ENCODE peak calls at places on chromosomes 3 and 15, in nine cellular contexts. One of them, this sample, is unnamed.
A peak's percentile ranks its signal among the peaks of the same experiment; 100 is the strongest.

GRCh38 chr15:42716125-42716524 is 20.8 kb downstream of the CDAN1 start:
- DNase-seq in fibroblast of lung: no peak
- DNase-seq in foreskin fibroblast: no peak
- DNase-seq in cardiac muscle cell: no peak
- DNase-seq in WTC11: no peak
- DNase-seq in left ventricle myocardium inferior: no peak
- DNase-seq in GM13977: no peak
- DNase-seq in coronary artery: peak; percentile 55
- DNase-seq in suprapubic skin: no peak
- DNase-seq in this sample: no peak

GRCh38 chr15:79352206-79352605 is 41.3 kb downstream of the TMED3 start:
- DNase-seq in fibroblast of lung: no peak
- DNase-seq in foreskin fibroblast: no peak
- DNase-seq in cardiac muscle cell: no peak
- DNase-seq in WTC11: no peak
- DNase-seq in left ventricle myocardium inferior: no peak
- DNase-seq in GM13977: no peak
- DNase-seq in coronary artery: no peak
- DNase-seq in suprapubic skin: no peak
- DNase-seq in this sample: no peak

GRCh38 chr3:39166932-39167532 is 13.6 kb upstream of the CSRNP1 start:
- DNase-seq in fibroblast of lung: peak; percentile 97
- DNase-seq in foreskin fibroblast: peak; percentile 94
- DNase-seq in cardiac muscle cell: peak; percentile 97
- DNase-seq in WTC11: no peak
- DNase-seq in left ventricle myocardium inferior: no peak
- DNase-seq in GM13977: no peak
- DNase-seq in coronary artery: no peak
- DNase-seq in suprapubic skin: peak; percentile 80
- DNase-seq in this sample: peak; percentile 93

GRCh38 chr15:40471778-40472130 is 970 bp downstream of the CHST14 start:
- DNase-seq in fibroblast of lung: peak; percentile 19
- DNase-seq in foreskin fibroblast: no peak
- DNase-seq in cardiac muscle cell: peak; percentile 18
- DNase-seq in WTC11: peak; percentile 57
- DNase-seq in left ventricle myocardium inferior: no peak
- DNase-seq in GM13977: no peak
- DNase-seq in coronary artery: no peak
- DNase-seq in suprapubic skin: no peak
- DNase-seq in this sample: peak; percentile 16

GRCh38 chr3:46386206-46386605 is 15.5 kb downstream of the CCR5 start:
- DNase-seq in fibroblast of lung: no peak
- DNase-seq in foreskin fibroblast: peak; percentile 18
- DNase-seq in cardiac muscle cell: no peak
- DNase-seq in WTC11: no peak
- DNase-seq in left ventricle myocardium inferior: no peak
- DNase-seq in GM13977: no peak
- DNase-seq in coronary artery: no peak
- DNase-seq in suprapubic skin: no peak
- DNase-seq in this sample: peak; percentile 65

GRCh38 chr3:197495499-197495898 is 60.3 kb downstream of the BDH1 start:
- DNase-seq in fibroblast of lung: no peak
- DNase-seq in foreskin fibroblast: no peak
- DNase-seq in cardiac muscle cell: no peak
- DNase-seq in WTC11: no peak
- DNase-seq in left ventricle myocardium inferior: no peak
- DNase-seq in GM13977: peak; percentile 74
- DNase-seq in coronary artery: no peak
- DNase-seq in suprapubic skin: no peak
- DNase-seq in this sample: no peak

GRCh38 chr3:134366221-134366927 is 7.9 kb downstream of the AMOTL2 start:
- DNase-seq in fibroblast of lung: no peak
- DNase-seq in foreskin fibroblast: no peak
- DNase-seq in cardiac muscle cell: no peak
- DNase-seq in WTC11: no peak
- DNase-seq in left ventricle myocardium inferior: no peak
- DNase-seq in GM13977: no peak
- DNase-seq in coronary artery: peak; percentile 74
- DNase-seq in suprapubic skin: peak; percentile 59
- DNase-seq in this sample: peak; percentile 23

GRCh38 chr3:40847571-40847992 is 322.8 kb downstream of the ZNF621 start:
- DNase-seq in fibroblast of lung: no peak
- DNase-seq in foreskin fibroblast: no peak
- DNase-seq in cardiac muscle cell: peak; percentile 67
- DNase-seq in WTC11: peak; percentile 68
- DNase-seq in left ventricle myocardium inferior: no peak
- DNase-seq in GM13977: no peak
- DNase-seq in coronary artery: no peak
- DNase-seq in suprapubic skin: no peak
- DNase-seq in this sample: no peak

GRCh38 chr3:159839561-159840379 is 148.9 kb upstream of the IL12A start:
- DNase-seq in fibroblast of lung: peak; percentile 40
- DNase-seq in foreskin fibroblast: no peak
- DNase-seq in cardiac muscle cell: no peak
- DNase-seq in WTC11: peak; percentile 75
- DNase-seq in left ventricle myocardium inferior: peak; percentile 39
- DNase-seq in GM13977: no peak
- DNase-seq in coronary artery: no peak
- DNase-seq in suprapubic skin: no peak
- DNase-seq in this sample: no peak

GRCh38 chr3:55013145-55013544 is 85.3 kb upstream of the LRTM1 start:
- DNase-seq in fibroblast of lung: peak; percentile 39
- DNase-seq in foreskin fibroblast: no peak
- DNase-seq in cardiac muscle cell: peak; percentile 52
- DNase-seq in WTC11: no peak
- DNase-seq in left ventricle myocardium inferior: no peak
- DNase-seq in GM13977: no peak
- DNase-seq in coronary artery: no peak
- DNase-seq in suprapubic skin: no peak
- DNase-seq in this sample: peak; percentile 33

GRCh38 chr3:46356909-46357308 is 3.0 kb downstream of the CCR2 start:
- DNase-seq in fibroblast of lung: no peak
- DNase-seq in foreskin fibroblast: no peak
- DNase-seq in cardiac muscle cell: no peak
- DNase-seq in WTC11: no peak
- DNase-seq in left ventricle myocardium inferior: no peak
- DNase-seq in GM13977: no peak
- DNase-seq in coronary artery: no peak
- DNase-seq in suprapubic skin: no peak
- DNase-seq in this sample: no peak

GRCh38 chr15:71125831-71126453 is 10.7 kb downstream of the THSD4 start:
- DNase-seq in fibroblast of lung: peak; percentile 46
- DNase-seq in foreskin fibroblast: no peak
- DNase-seq in cardiac muscle cell: no peak
- DNase-seq in WTC11: peak; percentile 59
- DNase-seq in left ventricle myocardium inferior: no peak
- DNase-seq in GM13977: no peak
- DNase-seq in coronary artery: no peak
- DNase-seq in suprapubic skin: no peak
- DNase-seq in this sample: no peak

GRCh38 chr3:99348451-99348850 is 289.9 kb upstream of the COL8A1 start:
- DNase-seq in fibroblast of lung: no peak
- DNase-seq in foreskin fibroblast: no peak
- DNase-seq in cardiac muscle cell: no peak
- DNase-seq in WTC11: no peak
- DNase-seq in left ventricle myocardium inferior: no peak
- DNase-seq in GM13977: no peak
- DNase-seq in coronary artery: no peak
- DNase-seq in suprapubic skin: no peak
- DNase-seq in this sample: no peak

GRCh38 chr15:69823223-69823907 is 274.4 kb downstream of the TLE3 start:
- DNase-seq in fibroblast of lung: no peak
- DNase-seq in foreskin fibroblast: no peak
- DNase-seq in cardiac muscle cell: no peak
- DNase-seq in WTC11: no peak
- DNase-seq in left ventricle myocardium inferior: no peak
- DNase-seq in GM13977: peak; percentile 42
- DNase-seq in coronary artery: no peak
- DNase-seq in suprapubic skin: no peak
- DNase-seq in this sample: peak; percentile 25

GRCh38 chr3:120560304-120561250 is 35.6 kb upstream of the NDUFB4 start:
- DNase-seq in fibroblast of lung: no peak
- DNase-seq in foreskin fibroblast: no peak
- DNase-seq in cardiac muscle cell: no peak
- DNase-seq in WTC11: peak; percentile 22
- DNase-seq in left ventricle myocardium inferior: no peak
- DNase-seq in GM13977: no peak
- DNase-seq in coronary artery: no peak
- DNase-seq in suprapubic skin: no peak
- DNase-seq in this sample: no peak

GRCh38 chr15:71252036-71252898 is 137.0 kb downstream of the THSD4 start:
- DNase-seq in fibroblast of lung: no peak
- DNase-seq in foreskin fibroblast: no peak
- DNase-seq in cardiac muscle cell: peak; percentile 59
- DNase-seq in WTC11: no peak
- DNase-seq in left ventricle myocardium inferior: no peak
- DNase-seq in GM13977: no peak
- DNase-seq in coronary artery: no peak
- DNase-seq in suprapubic skin: no peak
- DNase-seq in this sample: peak; percentile 81

DNA sequence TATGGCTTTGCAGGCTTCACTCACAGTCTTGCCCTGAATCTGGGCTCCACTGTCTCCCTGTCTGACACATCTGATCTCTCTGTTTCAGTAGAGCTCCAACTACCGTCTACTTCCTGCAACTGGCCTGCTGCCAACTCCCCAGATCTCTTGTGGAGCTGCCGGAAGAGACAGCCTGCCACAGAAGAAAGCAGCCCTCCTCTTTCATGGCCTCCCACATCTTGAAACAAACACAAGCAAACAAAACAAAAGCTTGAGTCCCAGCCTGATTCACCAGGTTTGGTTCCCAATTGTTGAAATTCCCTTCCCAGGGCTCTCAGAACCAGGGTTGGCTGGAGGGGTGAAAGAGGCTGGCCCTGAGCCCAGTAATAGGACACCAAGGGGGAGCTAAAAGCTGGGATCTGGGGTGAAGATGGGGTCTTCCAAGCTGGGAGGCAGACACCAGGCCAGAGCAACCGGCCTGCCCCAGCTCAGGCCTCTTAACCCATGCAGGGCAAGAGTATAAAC is 55.3 kb upstream of the CA12 start:
- DNase-seq in fibroblast of lung: peak; percentile 76
- DNase-seq in foreskin fibroblast: peak; percentile 74
- DNase-seq in cardiac muscle cell: peak; percentile 89
- DNase-seq in WTC11: no peak
- DNase-seq in left ventricle myocardium inferior: peak; percentile 86
- DNase-seq in GM13977: peak; percentile 33
- DNase-seq in coronary artery: no peak
- DNase-seq in suprapubic skin: peak; percentile 88
- DNase-seq in this sample: peak; percentile 83
- TF ChIP-seq CTCF in fibroblast of lung: no peak
- TF ChIP-seq CTCF in foreskin fibroblast: no peak
- TF ChIP-seq CTCF in cardiac muscle cell: no peak
- TF ChIP-seq CTCF in WTC11: no peak
- TF ChIP-seq CTCF in left ventricle myocardium inferior: no peak
- TF ChIP-seq CTCF in GM13977: no peak
- TF ChIP-seq CTCF in coronary artery: no peak
- TF ChIP-seq CTCF in suprapubic skin: no peak
- TF ChIP-seq CTCF in this sample: peak; percentile 19

DNA sequence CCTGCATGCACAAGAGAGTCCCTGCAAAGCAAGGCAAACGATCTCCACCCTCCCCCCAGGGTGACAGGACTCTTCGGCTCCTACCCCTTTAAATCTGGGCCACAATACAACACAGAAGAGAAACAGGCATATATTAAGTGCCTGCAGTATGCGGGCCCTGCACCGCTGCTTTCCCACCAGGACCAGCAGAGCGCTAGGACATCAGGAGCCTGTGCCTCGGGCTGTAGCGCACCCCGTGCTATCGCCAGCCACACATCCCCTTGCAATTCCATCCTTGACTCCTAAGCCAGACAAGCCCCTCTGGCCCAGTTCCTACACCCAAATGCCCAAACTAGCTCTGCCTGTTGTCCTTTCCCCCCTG is 4.1 kb downstream of the GALNT15 start:
- DNase-seq in fibroblast of lung: no peak
- DNase-seq in foreskin fibroblast: no peak
- DNase-seq in cardiac muscle cell: no peak
- DNase-seq in WTC11: no peak
- DNase-seq in left ventricle myocardium inferior: no peak
- DNase-seq in GM13977: no peak
- DNase-seq in coronary artery: no peak
- DNase-seq in suprapubic skin: no peak
- DNase-seq in this sample: no peak
- TF ChIP-seq CTCF in fibroblast of lung: no peak
- TF ChIP-seq CTCF in foreskin fibroblast: no peak
- TF ChIP-seq CTCF in cardiac muscle cell: no peak
- TF ChIP-seq CTCF in WTC11: peak; percentile 3
- TF ChIP-seq CTCF in left ventricle myocardium inferior: peak; percentile 29
- TF ChIP-seq CTCF in GM13977: no peak
- TF ChIP-seq CTCF in coronary artery: no peak
- TF ChIP-seq CTCF in suprapubic skin: no peak
- TF ChIP-seq CTCF in this sample: no peak

GRCh38 chr3:181210275-181210674 is 220.7 kb upstream of the DNAJC19 start:
- DNase-seq in fibroblast of lung: peak; percentile 33
- DNase-seq in foreskin fibroblast: no peak
- DNase-seq in cardiac muscle cell: peak; percentile 42
- DNase-seq in WTC11: no peak
- DNase-seq in left ventricle myocardium inferior: no peak
- DNase-seq in GM13977: no peak
- DNase-seq in coronary artery: no peak
- DNase-seq in suprapubic skin: no peak
- DNase-seq in this sample: peak; percentile 2
- TF ChIP-seq CTCF in fibroblast of lung: no peak
- TF ChIP-seq CTCF in foreskin fibroblast: no peak
- TF ChIP-seq CTCF in cardiac muscle cell: peak; percentile 16
- TF ChIP-seq CTCF in WTC11: no peak
- TF ChIP-seq CTCF in left ventricle myocardium inferior: peak; percentile 52
- TF ChIP-seq CTCF in GM13977: peak; percentile 18
- TF ChIP-seq CTCF in coronary artery: no peak
- TF ChIP-seq CTCF in suprapubic skin: no peak
- TF ChIP-seq CTCF in this sample: peak; percentile 69

DNA sequence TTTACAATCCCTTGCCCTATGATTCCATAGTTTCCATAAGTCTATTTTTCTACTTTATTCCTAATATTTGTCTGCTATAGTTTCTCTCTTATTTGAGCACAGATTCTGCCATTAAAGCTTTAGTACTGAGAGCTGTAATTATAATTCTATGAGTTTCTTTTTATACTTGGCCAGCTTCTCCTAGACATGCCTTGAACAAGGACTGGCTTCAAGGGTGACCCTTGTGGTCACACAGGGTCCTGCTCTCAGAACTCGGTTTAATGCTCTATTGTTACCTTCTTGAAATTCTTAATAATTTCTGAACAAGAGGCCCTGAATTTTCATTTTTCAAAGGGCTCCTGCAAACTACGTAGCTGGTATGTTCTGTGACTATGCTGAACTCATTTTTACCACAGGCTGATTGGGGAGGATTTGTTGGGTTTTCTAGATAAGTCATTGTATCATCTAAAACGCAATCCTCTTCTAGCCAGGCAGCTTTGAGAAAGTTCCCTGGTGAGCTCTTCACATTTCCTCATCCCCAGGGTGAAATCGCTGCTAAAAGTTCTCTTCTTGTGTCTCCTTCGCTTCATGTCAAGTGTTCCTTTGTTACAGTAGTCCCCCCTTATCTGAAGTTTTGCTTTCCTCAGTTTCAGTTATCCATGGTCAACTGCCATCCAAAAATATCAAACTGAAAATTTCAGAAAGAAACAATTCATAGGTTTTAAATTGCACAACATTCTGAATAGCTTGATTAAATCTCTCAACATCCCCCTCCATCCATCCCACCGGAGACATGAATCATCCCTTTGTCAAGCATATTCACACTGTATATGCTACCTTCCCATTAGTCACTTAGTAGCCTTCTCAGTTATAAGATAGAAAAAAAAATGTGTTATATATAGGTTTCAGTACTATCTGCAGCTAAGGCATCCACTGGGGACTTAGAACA is 12.6 kb upstream of the PLCL2 start:
- DNase-seq in fibroblast of lung: no peak
- DNase-seq in foreskin fibroblast: no peak
- DNase-seq in cardiac muscle cell: peak; percentile 60
- DNase-seq in WTC11: no peak
- DNase-seq in left ventricle myocardium inferior: no peak
- DNase-seq in GM13977: no peak
- DNase-seq in coronary artery: no peak
- DNase-seq in suprapubic skin: no peak
- DNase-seq in this sample: no peak
- TF ChIP-seq CTCF in fibroblast of lung: no peak
- TF ChIP-seq CTCF in foreskin fibroblast: no peak
- TF ChIP-seq CTCF in cardiac muscle cell: no peak
- TF ChIP-seq CTCF in WTC11: no peak
- TF ChIP-seq CTCF in left ventricle myocardium inferior: peak; percentile 13
- TF ChIP-seq CTCF in GM13977: no peak
- TF ChIP-seq CTCF in coronary artery: no peak
- TF ChIP-seq CTCF in suprapubic skin: no peak
- TF ChIP-seq CTCF in this sample: peak; percentile 18